ENCODE peak calls at places on chromosomes 7 and 10, in four cellular contexts. N is left ventricle myocardium inferior, O is suprapubic skin, X is tibial artery. V is an unnamed sample.

GRCh38 chr10:24680647-24681475 is 42.8 kb downstream of the ARHGAP21 start:
- DNase-seq in X (no peak), N (no peak), O (no peak), V (no peak)

GRCh38 chr7:155486783-155487508 is 29.0 kb downstream of the EN2 start:
- DNase-seq in N (no peak), O (no peak), X (no peak), V (no peak)

GRCh38 chr7:97480700-97481410 is 251.0 kb upstream of the TAC1 start:
- DNase-seq in X (no peak), N (no peak), O (no peak), V (no peak)

GRCh38 chr7:87435546-87435945 is 39.9 kb downstream of the ABCB4 start:
- DNase-seq in N (no peak), X (no peak), O (no peak), V (no peak)

GRCh38 chr10:101270763-101271162 is 41.5 kb upstream of the LBX1 start:
- DNase-seq in X (no peak), O (no peak), N (no peak), V (no peak)

GRCh38 chr10:18400911-18401260 is 250.5 kb downstream of the NSUN6 start:
- DNase-seq in X (no peak), N (no peak), O (no peak), V (no peak)

GRCh38 chr10:68492118-68492517 is 20.3 kb upstream of the DNA2 start:
- DNase-seq in O (no peak), N (no peak), X (no peak), V (no peak)

GRCh38 chr7:134058980-134059379 is 68.2 kb upstream of the LRGUK start:
- DNase-seq in N (no peak), O (no peak), X (no peak), V (no peak)

GRCh38 chr10:96577037-96577436 is 9.8 kb downstream of the TM9SF3 start:
- DNase-seq in X (no peak), O (no peak), N (no peak), V (no peak)

GRCh38 chr10:49115796-49116508 is 630 bp upstream of the VSTM4 start:
- DNase-seq in X (no peak), N (no peak), O (no peak), V (peak; percentile 71)

GRCh38 chr10:128150045-128150493 is 23.8 kb upstream of the MKI67 start:
- DNase-seq in X (no peak), N (peak; percentile 38), O (peak; percentile 76), V (no peak)

GRCh38 chr7:47666164-47666862 is 84.4 kb upstream of the TNS3 start:
- DNase-seq in N (no peak), O (no peak), X (no peak), V (no peak)

GRCh38 chr7:32290015-32290414 is 200.2 kb downstream of the LSM5 start:
- DNase-seq in O (no peak), X (no peak), N (peak; percentile 62), V (no peak)

GRCh38 chr10:85284778-85285397 is 956.5 kb downstream of the CCSER2 start:
- DNase-seq in X (no peak), N (no peak), O (no peak), V (no peak)

GRCh38 chr10:29132821-29133156 is 156.1 kb upstream of the LYZL1 start:
- DNase-seq in O (no peak), N (peak; percentile 17), X (no peak), V (no peak)

GRCh38 chr7:101021703-101022102 is 1.8 kb downstream of the MUC17 start:
- DNase-seq in N (no peak), X (no peak), O (no peak), V (no peak)

GRCh38 chr10:108238261-108238660 is 1073.8 kb upstream of the SORCS1 start:
- DNase-seq in O (no peak), X (no peak), N (no peak), V (no peak)

GRCh38 chr7:55588379-55588699 is 16.0 kb upstream of the VOPP1 start:
- DNase-seq in O (no peak), X (no peak), N (no peak), V (no peak)

GRCh38 chr10:770975-771374 is 81.5 kb upstream of the DIP2C start:
- DNase-seq in O (peak; percentile 38), N (no peak), X (no peak), V (no peak)

GRCh38 chr10:77175631-77176222 is 461.9 kb downstream of the KCNMA1 start:
- DNase-seq in X (no peak), O (no peak), N (no peak), V (no peak)

GRCh38 chr10:18738835-18739234 is 79.6 kb downstream of the ARL5B start:
- DNase-seq in O (no peak), N (no peak), X (no peak), V (no peak)

GRCh38 chr7:9575716-9576115 is 1142.3 kb downstream of the NXPH1 start:
- DNase-seq in X (no peak), O (no peak), N (no peak), V (no peak)

GRCh38 chr7:93249749-93250148 is 17.6 kb downstream of the VPS50 start:
- DNase-seq in N (no peak), X (no peak), O (no peak), V (no peak)

GRCh38 chr7:54811016-54811924 is 52.3 kb upstream of the SEC61G start:
- DNase-seq in N (no peak), X (no peak), O (no peak), V (no peak)

GRCh38 chr10:75555323-75555722 is 123.9 kb downstream of the LRMDA start:
- DNase-seq in O (no peak), X (no peak), N (no peak), V (no peak)

GRCh38 chr7:99422625-99423024 is 13.9 kb downstream of the BUD31 start:
- DNase-seq in N (no peak), O (no peak), X (no peak), V (no peak)

GRCh38 chr7:156014201-156014600 is 201.9 kb upstream of the SHH start:
- DNase-seq in N (no peak), O (no peak), X (no peak), V (no peak)

GRCh38 chr7:1149351-1149794 is 10.6 kb downstream of the ZFAND2A start:
- DNase-seq in X (no peak), O (no peak), N (no peak), V (no peak)

GRCh38 chr10:124328514-124329220 is 90.1 kb downstream of the OAT start:
- DNase-seq in O (no peak), N (no peak), X (peak; percentile 91), V (peak; percentile 88)

GRCh38 chr7:1646957-1647891 is 22.9 kb upstream of the ELFN1 start:
- DNase-seq in N (peak; percentile 40), X (peak; percentile 89), O (no peak), V (no peak)

GRCh38 chr10:100519321-100520051 is at the start of gene SEC31B:
- DNase-seq in O (no peak), X (peak; percentile 70), N (peak; percentile 53), V (no peak)

GRCh38 chr10:36280886-36281499 is 638.9 kb upstream of the FZD8 start:
- DNase-seq in X (no peak), O (no peak), N (no peak), V (no peak)

GRCh38 chr7:3880221-3880935 is 579.3 kb downstream of the SDK1 start:
- DNase-seq in O (no peak), N (no peak), X (no peak), V (peak; percentile 53)

GRCh38 chr7:117283371-117283770 is 39.5 kb downstream of the WNT2 start:
- DNase-seq in O (no peak), N (no peak), X (no peak), V (no peak)

GRCh38 chr7:1343551-1343950 is 110.9 kb downstream of the UNCX start:
- DNase-seq in N (no peak), O (no peak), X (no peak), V (no peak)

DNA sequence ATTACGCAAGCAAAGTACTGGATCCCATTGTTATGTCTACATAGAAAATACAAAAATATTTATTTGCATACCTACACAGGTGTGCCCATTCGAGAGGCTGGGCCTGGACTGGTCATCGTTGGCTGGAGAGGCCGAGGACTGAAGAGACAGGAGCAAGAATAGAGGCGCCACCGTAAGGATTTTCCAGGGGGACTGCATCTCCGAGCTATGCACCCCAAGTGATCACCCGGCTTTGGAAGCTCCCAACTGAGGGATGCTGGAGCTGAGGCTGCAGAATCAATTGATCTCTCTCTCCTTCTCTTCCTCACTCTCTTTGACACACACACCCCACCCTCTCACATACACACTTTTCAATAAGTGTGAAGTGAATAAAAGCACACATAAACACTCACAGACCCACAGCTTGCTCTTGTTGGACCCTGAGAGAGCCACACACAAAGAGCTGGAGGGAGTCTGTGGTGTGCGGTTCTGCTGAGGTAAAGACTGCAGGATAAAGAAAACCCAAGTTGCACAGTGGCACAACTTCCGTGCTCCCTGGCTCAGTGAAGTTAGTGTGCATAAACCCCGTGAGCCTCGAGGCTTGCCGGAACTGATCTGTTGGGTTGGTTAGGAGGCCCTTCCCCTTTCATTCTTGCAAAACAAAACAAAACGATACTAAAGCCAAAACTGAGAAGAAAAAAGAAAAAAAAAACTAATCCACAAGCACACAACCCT is at the start of gene AOAH:
- DNase-seq in X (no peak), O (no peak), N (peak; percentile 55), V (no peak)
- H3K27ac ChIP-seq in X (no peak within 1 kb of the TSS), O (no peak within 1 kb of the TSS), N (peak within 1 kb of the TSS; percentile 9), V (no peak within 1 kb of the TSS)

GRCh38 chr10:46006219-46006618 is 24.2 kb downstream of the NCOA4 start:
- DNase-seq in N (no peak), X (no peak), O (no peak), V (no peak)
- H3K27ac ChIP-seq in N (no peak overlapping the region), X (no peak overlapping the region), O (no peak overlapping the region), V (no peak overlapping the region)

GRCh38 chr10:131081386-131081785 is 230.1 kb downstream of the TCERG1L start:
- DNase-seq in O (peak; percentile 50), X (no peak), N (no peak), V (no peak)
- H3K27ac ChIP-seq in O (no peak overlapping the region), X (no peak overlapping the region), N (no peak overlapping the region), V (no peak overlapping the region)

GRCh38 chr7:17304926-17305325 is 6.5 kb downstream of the AHR start:
- DNase-seq in N (no peak), O (no peak), X (no peak), V (no peak)
- H3K27ac ChIP-seq in N (peak overlapping the region; percentile 97), O (peak overlapping the region; percentile 63), X (peak overlapping the region; percentile 99), V (peak overlapping the region; percentile 52)

DNA sequence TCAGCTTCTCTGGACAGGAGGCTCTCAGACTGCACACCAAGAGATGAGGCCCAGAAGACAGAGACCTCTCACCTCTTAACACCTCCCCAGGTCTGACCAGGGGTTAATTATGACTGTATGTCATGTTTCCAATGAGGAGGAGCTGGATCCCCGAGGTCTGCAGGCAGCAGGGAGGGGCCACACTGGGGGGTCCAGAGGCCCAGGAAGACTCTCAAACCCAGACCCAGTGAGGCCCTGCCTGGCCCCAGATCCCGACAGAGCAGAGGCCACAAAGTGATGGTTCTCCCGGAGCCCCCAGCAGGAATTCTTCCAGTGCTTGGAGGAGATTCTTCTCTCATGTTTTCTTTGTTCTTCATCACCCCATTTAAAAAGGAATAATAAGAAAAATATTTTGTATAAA is 28.8 kb downstream of the PTPRN2 start:
- DNase-seq in X (peak; percentile 13), N (no peak), O (no peak), V (no peak)
- H3K27ac ChIP-seq in X (no peak overlapping the region), N (no peak overlapping the region), O (no peak overlapping the region), V (no peak overlapping the region)

DNA sequence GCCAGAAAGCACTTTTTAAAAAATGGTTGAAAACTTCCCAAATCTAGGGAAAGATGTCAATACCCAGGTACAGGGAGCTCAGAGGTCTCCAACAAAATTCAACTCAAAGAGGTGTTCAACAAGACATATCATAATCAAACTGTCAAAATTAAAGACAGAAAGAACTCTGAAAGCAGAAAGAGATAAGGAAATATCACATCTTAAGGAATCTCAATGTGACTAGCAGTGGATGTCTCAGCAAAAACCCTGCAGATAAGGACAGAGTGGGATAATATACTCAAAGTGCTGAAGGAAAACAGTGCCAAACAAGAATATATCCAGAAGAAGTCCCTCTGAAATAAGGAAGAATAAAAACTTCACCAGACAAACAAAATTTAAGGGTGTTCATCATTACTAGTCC is 13.0 kb upstream of the GSTK1 start:
- DNase-seq in N (no peak), X (no peak), O (no peak), V (no peak)
- H3K27ac ChIP-seq in N (no peak overlapping the region), X (no peak overlapping the region), O (no peak overlapping the region), V (no peak overlapping the region)